ENCODE peak calls at places on chromosomes 2 and 18, in eight cellular contexts. E is H9; A is GM23248; H is tibial artery; M is mesendoderm; G is CD4-positive, alpha-beta memory T cell; N is cardiac muscle cell; I is aorta. B is an unnamed sample.

GRCh38 chr2:189222440-189222839 is 42.9 kb upstream of the COL5A2 start:
- DNase-seq in G (no peak), A (peak), I (peak), E (no peak), M (no peak), H (peak), N (peak), B (no peak)

GRCh38 chr2:144464730-144465129 is 55.2 kb downstream of the ZEB2 start:
- DNase-seq in E (no peak), G (no peak), H (no peak), I (no peak), N (no peak), A (no peak), M (no peak), B (no peak)

GRCh38 chr2:52594036-52594435 is 1173.6 kb upstream of the CHAC2 start:
- DNase-seq in M (peak), G (no peak), I (no peak), A (no peak), N (no peak), H (no peak), E (no peak), B (no peak)

GRCh38 chr2:108612514-108613183 is 78.4 kb downstream of the LIMS1 start:
- DNase-seq in G (peak), E (no peak), H (no peak), I (no peak), M (no peak), N (no peak), A (no peak), B (no peak)

GRCh38 chr2:201781583-201782051 is 884 bp upstream of the ALS2 start:
- DNase-seq in E (no peak), A (peak), M (no peak), G (peak), I (peak), H (no peak), N (peak), B (peak)

GRCh38 chr2:230877737-230878598 is 13.2 kb downstream of the ITM2C start:
- DNase-seq in E (peak), N (no peak), M (no peak), G (peak), A (no peak), H (peak), I (peak), B (no peak)

GRCh38 chr2:231104115-231104713 is 20.6 kb downstream of the HTR2B start:
- DNase-seq in I (peak), M (peak), E (peak), H (peak), A (peak), G (peak), N (peak), B (no peak)

GRCh38 chr2:70412294-70413075 is 110.6 kb upstream of the FAM136A start:
- DNase-seq in G (no peak), N (no peak), H (no peak), E (no peak), M (no peak), I (no peak), A (no peak), B (no peak)

GRCh38 chr2:30145826-30146336 is 926 bp upstream of the YPEL5 start:
- DNase-seq in N (no peak), E (no peak), M (no peak), G (no peak), I (no peak), H (no peak), A (peak), B (no peak)

GRCh38 chr2:197759625-197760292 is 25.4 kb downstream of the BOLL start:
- DNase-seq in G (no peak), H (no peak), A (no peak), E (no peak), I (no peak), N (no peak), M (no peak), B (no peak)

GRCh38 chr2:8244634-8245033 is 437.2 kb upstream of the ID2 start:
- DNase-seq in M (no peak), G (no peak), H (no peak), I (peak), A (no peak), E (no peak), N (no peak), B (no peak)

GRCh38 chr2:14944562-14945346 is 312.2 kb downstream of the LRATD1 start:
- DNase-seq in N (peak), A (peak), I (no peak), H (no peak), M (peak), G (no peak), E (peak), B (no peak)

GRCh38 chr2:205197468-205198129 is 484.7 kb upstream of the NRP2 start:
- DNase-seq in E (no peak), A (peak), N (no peak), M (no peak), H (no peak), G (peak), I (no peak), B (no peak)

GRCh38 chr2:168702579-168702978 is 99.9 kb upstream of the NOSTRIN start:
- DNase-seq in G (no peak), N (no peak), M (no peak), E (no peak), A (no peak), I (no peak), H (no peak), B (no peak)

GRCh38 chr2:36512705-36513104 is 85.3 kb downstream of the FEZ2 start:
- DNase-seq in N (peak), H (no peak), E (no peak), A (no peak), G (no peak), M (no peak), I (no peak), B (no peak)

GRCh38 chr18:13287372-13287771 is 68.8 kb downstream of the LDLRAD4 start:
- DNase-seq in H (no peak), I (no peak), G (no peak), N (no peak), E (no peak), A (no peak), M (no peak), B (no peak)

GRCh38 chr2:200042944-200043343 is 87.6 kb downstream of the MAIP1 start:
- DNase-seq in A (peak), H (no peak), I (no peak), N (no peak), M (no peak), E (no peak), G (no peak), B (no peak)

GRCh38 chr2:119744335-119744939 is 15.3 kb upstream of the PTPN4 start:
- DNase-seq in H (no peak), N (no peak), A (peak), M (no peak), I (no peak), E (no peak), G (no peak), B (no peak)

GRCh38 chr2:196959291-196959690 is 32.8 kb upstream of the PGAP1 start:
- DNase-seq in N (no peak), I (no peak), H (no peak), E (no peak), M (no peak), A (no peak), G (no peak), B (no peak)

GRCh38 chr2:23624915-23625314 is 239.9 kb downstream of the KLHL29 start:
- DNase-seq in G (no peak), E (no peak), H (no peak), M (no peak), A (no peak), I (no peak), N (no peak), B (no peak)

GRCh38 chr2:85737481-85737880 is 16.3 kb upstream of the ATOH8 start:
- DNase-seq in A (peak), G (no peak), E (no peak), H (peak), M (peak), I (peak), N (no peak), B (no peak)

GRCh38 chr2:238971318-238972145 is 123.6 kb downstream of the TWIST2 start:
- DNase-seq in A (no peak), H (no peak), G (no peak), M (no peak), I (peak), N (no peak), E (no peak), B (no peak)

GRCh38 chr2:9952286-9952737 is 819 bp downstream of the GRHL1 start:
- DNase-seq in I (no peak), H (no peak), N (no peak), A (no peak), M (peak), G (no peak), E (no peak), B (no peak)

GRCh38 chr18:55462652-55463051 is 125.3 kb downstream of the TCF4 start:
- DNase-seq in E (no peak), H (no peak), I (no peak), N (peak), G (no peak), M (no peak), A (no peak), B (no peak)

GRCh38 chr18:35582310-35582682 is 756 bp downstream of the GALNT1 start:
- DNase-seq in I (no peak), E (no peak), A (peak), H (no peak), N (no peak), G (no peak), M (no peak), B (no peak)

GRCh38 chr2:237859533-237860272 is at the start of gene RAMP1:
- DNase-seq in N (peak), H (no peak), A (peak), G (no peak), E (no peak), I (no peak), M (peak), B (peak)

GRCh38 chr18:54134053-54134452 is 90.4 kb downstream of the MBD2 start:
- DNase-seq in A (no peak), N (no peak), G (no peak), M (no peak), E (no peak), H (no peak), I (no peak), B (no peak)

GRCh38 chr2:240465268-240465764 is 29.9 kb downstream of the GPC1 start:
- DNase-seq in G (peak), H (peak), E (peak), N (no peak), M (no peak), I (peak), A (no peak), B (no peak)

GRCh38 chr2:72143441-72144356 is 4.0 kb downstream of the CYP26B1 start:
- DNase-seq in A (peak), G (no peak), H (no peak), I (peak), N (peak), E (peak), M (peak), B (no peak)

GRCh38 chr2:37802106-37802791 is 122.8 kb upstream of the RMDN2 start:
- DNase-seq in G (no peak), E (no peak), I (no peak), H (no peak), A (peak), N (no peak), M (no peak), B (no peak)

GRCh38 chr18:49562481-49563129 is 748 bp downstream of the LIPG start:
- DNase-seq in I (no peak), H (no peak), A (peak), E (peak), G (no peak), N (peak), M (peak), B (no peak)

GRCh38 chr2:68698567-68699377 is 35.8 kb upstream of the ARHGAP25 start:
- DNase-seq in I (no peak), N (no peak), A (no peak), H (no peak), G (no peak), E (no peak), M (no peak), B (no peak)

GRCh38 chr2:40716879-40717278 is 265.0 kb upstream of the SLC8A1 start:
- DNase-seq in I (peak), M (no peak), H (peak), N (no peak), A (peak), E (no peak), G (no peak), B (no peak)

GRCh38 chr18:54835944-54836343 is 7.7 kb downstream of the RAB27B start:
- DNase-seq in E (no peak), G (no peak), M (no peak), H (no peak), N (no peak), I (no peak), A (no peak), B (no peak)

GRCh38 chr2:207139551-207139950 is 26.2 kb downstream of the KLF7 start:
- DNase-seq in A (no peak), G (no peak), I (no peak), E (no peak), H (no peak), M (no peak), N (no peak), B (no peak)

GRCh38 chr2:228131833-228132232 is 49.7 kb downstream of the SPHKAP start:
- DNase-seq in I (no peak), G (no peak), N (no peak), M (no peak), A (no peak), E (no peak), H (no peak), B (no peak)

GRCh38 chr2:224883172-224883516 is 159.1 kb downstream of the DOCK10 start:
- DNase-seq in M (no peak), N (no peak), H (no peak), E (no peak), G (no peak), I (no peak), A (no peak), B (no peak)

GRCh38 chr2:28986429-28986828 is 5.3 kb downstream of the TOGARAM2 start:
- DNase-seq in A (no peak), G (no peak), H (no peak), E (no peak), N (peak), M (no peak), I (no peak), B (no peak)

GRCh38 chr2:223034241-223034933 is 17.6 kb upstream of the KCNE4 start:
- DNase-seq in M (no peak), H (no peak), N (no peak), G (no peak), E (no peak), I (no peak), A (no peak), B (no peak)

GRCh38 chr2:26144031-26144430 is 28.9 kb upstream of the GAREM2 start:
- DNase-seq in A (no peak), H (no peak), M (peak), I (no peak), N (no peak), G (no peak), E (no peak), B (no peak)

DNA sequence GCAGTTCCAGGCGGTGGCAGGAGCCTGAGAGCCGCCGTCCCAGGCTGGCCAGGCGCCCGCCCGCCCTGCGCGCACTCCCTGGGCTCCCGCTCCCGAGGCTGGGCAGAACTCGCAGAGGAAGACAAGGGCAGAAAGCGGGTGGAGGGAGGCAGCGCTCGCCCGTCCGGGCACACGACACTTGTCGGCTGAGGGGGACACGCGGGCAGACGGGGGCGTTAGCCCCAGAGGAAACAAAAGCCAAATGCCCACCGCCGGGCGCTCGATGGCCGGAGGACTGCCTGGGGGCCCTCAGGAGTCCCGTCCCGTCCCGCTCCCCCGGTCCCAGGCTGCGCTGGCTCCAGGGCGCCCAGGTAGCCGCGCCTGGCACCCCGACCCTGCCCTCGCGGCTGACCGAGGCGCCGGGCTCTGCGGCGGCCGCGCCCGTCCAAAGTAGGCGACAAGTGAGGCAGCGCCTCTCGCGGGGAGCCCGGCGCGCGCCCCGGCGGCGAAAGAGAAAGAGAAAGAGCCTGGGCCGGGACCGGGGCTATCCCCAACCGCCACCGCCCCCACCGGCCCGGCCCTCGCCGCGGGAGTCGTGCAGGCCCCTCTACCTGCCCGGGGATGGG is 491 bp downstream of the L3MBTL4 start:
- DNase-seq in I (peak), N (peak), A (peak), H (peak), M (peak), E (peak), G (no peak), B (peak)
- H3K27ac ChIP-seq in I (no peak), N (no peak), A (no peak), H (peak), M (no peak), E (no peak), G (no peak), B (peak)

GRCh38 chr18:40673150-40673549 is 1281.9 kb upstream of the PIK3C3 start:
- DNase-seq in N (no peak), G (no peak), E (no peak), H (no peak), A (no peak), I (no peak), M (no peak), B (no peak)

GRCh38 chr18:40670991-40671390 is 1284.0 kb upstream of the PIK3C3 start:
- DNase-seq in M (peak), H (no peak), G (no peak), I (no peak), A (no peak), E (no peak), N (no peak), B (peak)

GRCh38 chr18:40678318-40678717 is 1276.7 kb upstream of the PIK3C3 start:
- DNase-seq in G (no peak), I (no peak), M (no peak), H (no peak), E (no peak), N (no peak), A (no peak), B (no peak)

GRCh38 chr18:40672590-40672989 is 1282.4 kb upstream of the PIK3C3 start:
- DNase-seq in G (no peak), A (no peak), E (no peak), H (no peak), N (no peak), I (no peak), M (peak), B (no peak)

DNA sequence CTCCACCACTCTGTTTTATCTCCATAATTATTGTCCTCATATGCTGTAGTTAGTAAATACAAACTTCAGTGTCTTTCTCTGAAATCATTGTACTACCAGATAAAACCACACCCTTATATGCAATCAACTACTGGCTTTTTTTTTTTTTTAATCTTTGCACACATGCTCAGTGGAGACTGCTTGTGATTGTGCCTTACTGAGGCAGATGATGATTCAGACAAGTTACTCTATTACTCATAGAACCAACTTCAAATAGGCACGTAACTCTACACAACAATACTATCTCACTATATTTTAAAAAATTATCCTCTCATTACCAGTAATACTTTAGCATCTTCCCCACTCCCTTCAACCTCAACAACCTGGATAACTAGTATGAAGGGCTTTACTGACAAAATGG is 1278.4 kb upstream of the PIK3C3 start:
- DNase-seq in H (no peak), G (no peak), M (no peak), I (no peak), E (no peak), N (no peak), A (peak), B (no peak)
- H3K27ac ChIP-seq in H (no peak), G (no peak), M (no peak), I (no peak), E (no peak), N (no peak), A (no peak), B (no peak)

DNA sequence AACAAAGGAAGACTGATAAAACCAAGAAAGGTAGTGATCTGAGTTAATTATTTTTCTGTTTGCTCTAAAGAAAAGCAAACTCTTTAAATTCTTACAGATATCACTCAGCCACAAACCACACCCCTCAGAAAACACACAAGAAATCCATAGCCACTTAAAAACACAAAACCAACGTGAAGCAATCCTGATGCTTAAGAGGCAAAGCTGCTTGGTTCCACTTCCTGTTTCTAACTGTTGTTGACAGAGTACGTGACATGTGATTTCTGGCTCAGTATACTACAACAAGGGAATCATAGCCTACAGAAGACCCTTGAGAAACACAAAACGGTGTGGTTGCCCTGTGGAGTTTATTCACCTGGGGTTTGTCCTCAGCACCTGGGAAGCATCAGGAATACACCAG is 240.9 kb upstream of the APCDD1 start:
- DNase-seq in E (no peak), H (no peak), N (peak), A (peak), I (no peak), M (peak), G (no peak), B (no peak)
- H3K27ac ChIP-seq in E (no peak), H (no peak), N (no peak), A (no peak), I (no peak), M (no peak), G (no peak), B (no peak)

GRCh38 chr2:184452907-184453306 is 145.4 kb upstream of the ZNF804A start:
- DNase-seq in N (no peak), E (no peak), M (peak), A (no peak), G (no peak), I (no peak), H (no peak), B (no peak)
- H3K27ac ChIP-seq in N (no peak), E (no peak), M (no peak), A (no peak), G (no peak), I (no peak), H (no peak), B (no peak)

GRCh38 chr2:64145760-64146159 is 1.5 kb upstream of the PELI1 start:
- DNase-seq in H (no peak), N (no peak), I (no peak), E (no peak), A (no peak), M (peak), G (peak), B (no peak)
- H3K27ac ChIP-seq in H (no peak), N (no peak), I (no peak), E (no peak), A (no peak), M (no peak), G (no peak), B (no peak)

B was measured in caudate nucleus.